ENCODE peak calls at places on chromosomes 13 and 19, in five cellular contexts. T, B, X, F and A are unnamed samples. For H3K4me1, the result is how much of the 10 kb centered on the place peaks cover.

GRCh38 chr13:31111136-31111535 is 50.6 kb downstream of the HSPH1 start:
- DNase-seq in T (no peak), B (no peak), X (no peak), F (peak), A (no peak)

GRCh38 chr13:111114362-111115050 is 604 bp upstream of the ARHGEF7 start:
- DNase-seq in T (peak), B (peak), X (peak), F (peak), A (peak)

GRCh38 chr13:27043013-27043412 is 128.6 kb downstream of the USP12 start:
- DNase-seq in T (peak), B (no peak), X (no peak), F (peak), A (peak)

GRCh38 chr13:40549500-40550094 is 116.8 kb downstream of the FOXO1 start:
- DNase-seq in T (no peak), B (no peak), X (peak), F (peak), A (peak)

GRCh38 chr13:99086869-99087129 is 108.9 kb upstream of the DOCK9 start:
- DNase-seq in T (no peak), B (peak), X (peak), F (no peak), A (no peak)

GRCh38 chr19:35081201-35081600 is 34.4 kb upstream of the FXYD3 start:
- DNase-seq in T (no peak), B (no peak), X (no peak), F (no peak), A (no peak)

GRCh38 chr13:77565635-77566034 is 30.1 kb downstream of the SCEL start:
- DNase-seq in T (no peak), B (no peak), X (no peak), F (peak), A (no peak)

GRCh38 chr13:40798380-40798779 is 9.0 kb downstream of the SLC25A15 start:
- DNase-seq in T (peak), B (no peak), X (no peak), F (no peak), A (no peak)

GRCh38 chr13:20711301-20712044 is 8.0 kb downstream of the IL17D start:
- DNase-seq in T (no peak), B (no peak), X (no peak), F (peak), A (no peak)

GRCh38 chr19:30320466-30320865 is 51.7 kb upstream of the ZNF536 start:
- DNase-seq in T (no peak), B (no peak), X (no peak), F (no peak), A (no peak)

GRCh38 chr19:4977299-4978174 is 8.6 kb downstream of the KDM4B start:
- DNase-seq in T (no peak), B (no peak), X (peak), F (peak), A (peak)

GRCh38 chr19:45883881-45884681 is 1.9 kb downstream of the IRF2BP1 start:
- DNase-seq in T (peak), B (no peak), X (no peak), F (no peak), A (no peak)
- H3K4me3 ChIP-seq in T (no peak), B (peak), X (peak), F (peak), A (no peak)

DNA sequence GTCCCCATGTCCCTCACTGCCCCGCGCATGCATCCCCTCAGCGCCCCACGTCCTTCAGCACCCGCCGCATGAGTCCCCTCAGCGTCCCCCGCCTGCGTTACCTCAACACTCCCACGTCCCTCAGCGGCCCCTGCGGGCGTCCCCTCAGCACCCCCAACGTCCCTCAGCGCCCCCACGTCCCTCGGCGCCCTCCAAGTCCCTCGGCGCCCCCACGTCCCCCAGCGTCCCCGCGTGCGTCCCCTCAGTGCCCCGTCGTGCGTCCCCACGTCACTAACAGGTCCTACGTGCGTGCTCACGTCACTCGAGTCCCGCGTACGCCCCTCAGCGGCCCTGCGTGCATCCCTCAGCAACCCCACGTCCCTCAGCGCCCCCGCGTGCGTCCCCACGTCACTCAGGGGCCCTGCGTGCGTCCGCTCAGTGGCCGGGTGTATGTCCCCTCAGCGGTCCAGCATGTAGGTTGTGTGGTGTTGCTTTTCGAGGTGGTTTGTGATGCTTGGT is 19.5 kb upstream of the GAS6 start:
- DNase-seq in T (no peak), B (no peak), X (no peak), F (no peak), A (no peak)
- H3K4me1 ChIP-seq in T (under half), B (under half), X (under half), F (under half), A (under half)

GRCh38 chr19:1524972-1525325 is 1.1 kb downstream of the PLK5 start:
- DNase-seq in T (no peak), B (no peak), X (no peak), F (no peak), A (no peak)
- H3K4me3 ChIP-seq in T (no peak), B (no peak), X (peak), F (no peak), A (no peak)

GRCh38 chr19:46723471-46723870 is 6.6 kb upstream of the PRKD2 start:
- DNase-seq in T (no peak), B (no peak), X (no peak), F (no peak), A (no peak)
- H3K4me1 ChIP-seq in T (under half), B (under half), X (under half), F (under half), A (under half)

DNA sequence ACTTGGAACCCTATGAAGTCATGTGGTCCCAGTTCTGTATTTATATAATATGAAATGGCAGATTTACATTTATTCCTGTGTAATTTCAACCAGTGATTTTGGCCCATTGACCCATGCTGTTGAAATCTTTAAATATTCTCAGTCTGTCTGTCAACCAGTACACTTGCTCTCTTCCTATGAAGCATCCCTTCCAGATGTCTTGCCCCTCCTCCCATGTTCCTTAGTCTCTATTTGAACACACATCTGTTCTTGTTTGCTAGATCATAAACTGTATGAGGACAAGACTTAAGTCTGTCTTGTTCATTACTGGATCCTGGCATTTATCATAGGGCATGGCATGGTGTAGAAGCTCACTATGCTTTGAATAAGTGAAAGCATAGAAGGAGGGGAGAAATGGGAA is 35.0 kb downstream of the STARD13 start:
- DNase-seq in T (no peak), B (no peak), X (no peak), F (peak), A (no peak)
- H3K4me3 ChIP-seq in T (no peak), B (no peak), X (no peak), F (peak), A (no peak)